ENCODE peak calls at places on chromosome 16, in nine cellular contexts. N is AG04450, G is fibroblast of lung, J is heart left ventricle, S is astrocyte, I is OCI-LY7, A is A549, P is neural progenitor cell, T is endothelial cell of umbilical vein. B is an unnamed sample.

GRCh38 chr16:2529061-2529931 is 1.9 kb downstream of the CEMP1 start:
- DNase-seq in G (no peak), A (no peak), I (no peak), P (no peak), N (no peak), J (peak; percentile 63), S (no peak), T (no peak), B (no peak)

GRCh38 chr16:27779719-27780161 is 229.8 kb downstream of the KATNIP start:
- DNase-seq in I (peak; percentile 29), P (peak; percentile 84), J (no peak), T (no peak), G (peak; percentile 58), N (no peak), A (peak; percentile 33), S (peak; percentile 47), B (no peak)

GRCh38 chr16:380837-381787 is 666 bp downstream of the PGAP6 start:
- DNase-seq in N (no peak), S (no peak), A (no peak), T (no peak), G (no peak), P (peak; percentile 57), I (no peak), J (peak; percentile 76), B (no peak)

GRCh38 chr16:55528974-55529373 is 20.1 kb downstream of the LPCAT2 start:
- DNase-seq in A (no peak), T (peak; percentile 62), G (no peak), N (no peak), S (no peak), J (no peak), I (no peak), P (no peak), B (no peak)

GRCh38 chr16:19583665-19584300 is 28.3 kb downstream of the VPS35L start:
- DNase-seq in G (peak; percentile 58), N (peak; percentile 18), J (no peak), S (peak; percentile 29), P (peak; percentile 56), I (peak; percentile 39), A (peak; percentile 68), T (peak; percentile 60), B (peak; percentile 13)

GRCh38 chr16:86532526-86532815 is 22.1 kb downstream of the FOXF1 start:
- DNase-seq in A (no peak), G (no peak), P (no peak), T (no peak), J (no peak), S (no peak), N (no peak), I (no peak), B (no peak)

GRCh38 chr16:47983999-47984580 is 171.7 kb downstream of the ABCC12 start:
- DNase-seq in J (no peak), G (no peak), N (no peak), T (no peak), I (no peak), P (no peak), A (no peak), S (peak; percentile 23), B (no peak)

GRCh38 chr16:65010136-65010535 is 111.7 kb downstream of the CDH11 start:
- DNase-seq in J (no peak), S (no peak), P (no peak), N (no peak), I (no peak), A (no peak), G (no peak), T (no peak), B (no peak)

GRCh38 chr16:1976216-1976520 is 4.3 kb downstream of the TBL3 start:
- DNase-seq in N (no peak), G (no peak), A (no peak), T (no peak), S (no peak), P (no peak), J (no peak), I (no peak), B (no peak)

GRCh38 chr16:86536621-86537020 is 18.4 kb downstream of the MTHFSD start:
- DNase-seq in A (no peak), P (no peak), N (no peak), T (no peak), S (no peak), G (no peak), I (no peak), J (no peak), B (no peak)

GRCh38 chr16:17647879-17648649 is 177.3 kb upstream of the XYLT1 start:
- DNase-seq in N (no peak), A (no peak), I (no peak), J (no peak), S (no peak), G (no peak), T (no peak), P (no peak), B (no peak)

GRCh38 chr16:82049484-82049883 is 14.4 kb downstream of the HSD17B2 start:
- DNase-seq in I (no peak), T (no peak), P (no peak), A (no peak), J (no peak), N (no peak), G (no peak), S (no peak), B (no peak)

GRCh38 chr16:10332301-10332700 is 53.6 kb upstream of the ATF7IP2 start:
- DNase-seq in S (peak; percentile 31), G (no peak), P (no peak), N (no peak), A (no peak), I (no peak), J (no peak), T (no peak), B (no peak)

GRCh38 chr16:70573451-70574121 is 50.0 kb downstream of the SF3B3 start:
- DNase-seq in J (no peak), P (no peak), G (peak; percentile 97), N (peak; percentile 94), T (peak; percentile 99), A (no peak), I (no peak), S (peak; percentile 93), B (no peak)

GRCh38 chr16:50834701-50835100 is 92.8 kb downstream of the CYLD start:
- DNase-seq in J (no peak), I (no peak), S (no peak), T (no peak), P (no peak), N (no peak), G (no peak), A (no peak), B (no peak)

GRCh38 chr16:83669456-83669855 is 138.3 kb upstream of the HSBP1 start:
- DNase-seq in T (no peak), J (no peak), I (no peak), G (no peak), A (no peak), P (no peak), N (no peak), S (no peak), B (no peak)

GRCh38 chr16:83802559-83802958 is 5.2 kb upstream of the HSBP1 start:
- DNase-seq in G (no peak), T (no peak), I (no peak), P (no peak), J (no peak), A (no peak), N (no peak), S (no peak), B (no peak)

GRCh38 chr16:1786242-1787055 is 3.7 kb downstream of the NUBP2 start:
- DNase-seq in P (no peak), G (no peak), N (no peak), I (no peak), J (peak; percentile 67), T (no peak), A (no peak), S (no peak), B (peak; percentile 1)

GRCh38 chr16:57394444-57394843 is 10.1 kb upstream of the CCL17 start:
- DNase-seq in S (no peak), T (no peak), I (no peak), P (no peak), A (no peak), G (peak; percentile 15), N (no peak), J (no peak), B (no peak)

GRCh38 chr16:19524356-19524865 is 669 bp downstream of the CCP110 start:
- DNase-seq in G (no peak), N (no peak), S (no peak), I (peak; percentile 31), J (no peak), A (no peak), P (no peak), T (no peak), B (no peak)

GRCh38 chr16:13111747-13112146 is 210.3 kb downstream of the SHISA9 start:
- DNase-seq in I (no peak), P (no peak), S (no peak), A (no peak), J (no peak), G (no peak), T (no peak), N (no peak), B (no peak)

GRCh38 chr16:31538199-31538598 is 10.5 kb downstream of the AHSP start:
- DNase-seq in A (no peak), T (no peak), J (no peak), S (no peak), N (no peak), I (no peak), G (no peak), P (no peak), B (no peak)

GRCh38 chr16:72844225-72844920 is 203.6 kb downstream of the ZFHX3 start:
- DNase-seq in J (no peak), P (peak; percentile 43), S (peak; percentile 25), N (no peak), G (no peak), T (peak; percentile 13), I (no peak), A (no peak), B (no peak)
- H3K27ac ChIP-seq in J (no peak overlapping the region), P (peak overlapping the region; percentile 70), S (no peak overlapping the region), N (no peak overlapping the region), G (no peak overlapping the region), T (no peak overlapping the region), I (no peak overlapping the region), A (no peak overlapping the region), B (no peak overlapping the region)

GRCh38 chr16:76038097-76038496 is 239.1 kb upstream of the CNTNAP4 start:
- DNase-seq in P (no peak), J (no peak), G (no peak), T (no peak), A (no peak), I (no peak), S (no peak), N (no peak), B (no peak)
- H3K9me3 ChIP-seq in P (peaks cover 29% of the 10 kb centered on the region), J (no peaks in the 10 kb centered on the region), G (no peaks in the 10 kb centered on the region), T (no peaks in the 10 kb centered on the region), A (peaks cover 16% of the 10 kb centered on the region), I (peaks cover 20% of the 10 kb centered on the region), S (no peaks in the 10 kb centered on the region), N (peaks cover 3% of the 10 kb centered on the region), B (no peaks in the 10 kb centered on the region)

DNA sequence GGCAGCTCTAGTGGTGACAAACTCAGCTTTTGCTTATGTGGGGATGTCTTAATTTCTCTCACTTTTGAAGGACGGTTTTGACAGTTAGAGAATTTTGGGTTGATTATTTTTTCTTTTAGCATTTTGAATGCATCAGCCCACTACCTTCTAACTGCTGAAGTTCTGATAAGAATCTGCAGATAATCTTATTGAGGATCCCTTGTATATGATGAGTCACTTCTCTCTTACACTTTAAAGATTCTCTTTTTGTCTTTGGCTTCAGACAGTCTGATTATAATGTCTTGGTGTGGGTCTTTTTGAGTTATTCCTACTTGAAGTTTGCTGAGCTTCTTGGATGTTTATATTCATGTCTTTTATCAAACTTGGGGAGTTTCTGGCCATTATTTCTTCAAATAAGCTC is 5.5 kb upstream of the PRKCB start:
- DNase-seq in A (no peak), J (no peak), G (no peak), P (no peak), I (no peak), N (no peak), S (no peak), T (no peak), B (no peak)
- H3K27ac ChIP-seq in A (no peak overlapping the region), J (no peak overlapping the region), G (no peak overlapping the region), P (no peak overlapping the region), I (no peak overlapping the region), N (no peak overlapping the region), S (no peak overlapping the region), T (no peak overlapping the region), B (no peak overlapping the region)

GRCh38 chr16:60041671-60042070 is 1307.6 kb upstream of the GOT2 start:
- DNase-seq in P (no peak), I (no peak), N (no peak), T (no peak), S (no peak), A (no peak), J (no peak), G (no peak), B (no peak)
- H3K9me3 ChIP-seq in P (no peaks in the 10 kb centered on the region), I (no peaks in the 10 kb centered on the region), N (no peaks in the 10 kb centered on the region), T (no peaks in the 10 kb centered on the region), S (no peaks in the 10 kb centered on the region), A (peaks cover 4% of the 10 kb centered on the region), J (no peaks in the 10 kb centered on the region), G (no peaks in the 10 kb centered on the region), B (no peaks in the 10 kb centered on the region)

B was measured in SJCRH30.